ENCODE peak calls at places on chromosomes 6 and 20, in six cellular contexts. V, Z, C, E, L and M are unnamed samples.

GRCh38 chr20:38186788-38187221 is 21.7 kb upstream of the TGM2 start:
- DNase-seq in V (no peak), C (no peak), E (peak), L (no peak), Z (no peak), M (no peak)

GRCh38 chr6:162964703-162965140 is 236.9 kb downstream of the PACRG start:
- DNase-seq in C (no peak), L (peak), E (peak), Z (no peak), V (no peak), M (no peak)

GRCh38 chr6:25692472-25692871 is 40.5 kb downstream of the SCGN start:
- DNase-seq in V (no peak), Z (no peak), L (no peak), C (no peak), E (peak), M (no peak)

GRCh38 chr6:154434662-154435061 is 75.8 kb downstream of the CNKSR3 start:
- DNase-seq in Z (no peak), C (no peak), E (no peak), V (no peak), L (no peak), M (no peak)

GRCh38 chr6:35955970-35956369 is 35.1 kb upstream of the SRPK1 start:
- DNase-seq in V (no peak), E (no peak), C (no peak), L (no peak), Z (no peak), M (no peak)

GRCh38 chr20:63778034-63778752 is 38.6 kb downstream of the SLC2A4RG start:
- DNase-seq in L (no peak), E (peak), V (no peak), C (no peak), Z (no peak), M (no peak)

GRCh38 chr6:91435630-91436029 is 848.8 kb upstream of the MAP3K7 start:
- DNase-seq in C (no peak), V (no peak), Z (no peak), E (no peak), L (no peak), M (no peak)

GRCh38 chr6:54992789-54993188 is 146.2 kb downstream of the FAM83B start:
- DNase-seq in C (peak), E (peak), L (peak), V (no peak), Z (no peak), M (no peak)

DNA sequence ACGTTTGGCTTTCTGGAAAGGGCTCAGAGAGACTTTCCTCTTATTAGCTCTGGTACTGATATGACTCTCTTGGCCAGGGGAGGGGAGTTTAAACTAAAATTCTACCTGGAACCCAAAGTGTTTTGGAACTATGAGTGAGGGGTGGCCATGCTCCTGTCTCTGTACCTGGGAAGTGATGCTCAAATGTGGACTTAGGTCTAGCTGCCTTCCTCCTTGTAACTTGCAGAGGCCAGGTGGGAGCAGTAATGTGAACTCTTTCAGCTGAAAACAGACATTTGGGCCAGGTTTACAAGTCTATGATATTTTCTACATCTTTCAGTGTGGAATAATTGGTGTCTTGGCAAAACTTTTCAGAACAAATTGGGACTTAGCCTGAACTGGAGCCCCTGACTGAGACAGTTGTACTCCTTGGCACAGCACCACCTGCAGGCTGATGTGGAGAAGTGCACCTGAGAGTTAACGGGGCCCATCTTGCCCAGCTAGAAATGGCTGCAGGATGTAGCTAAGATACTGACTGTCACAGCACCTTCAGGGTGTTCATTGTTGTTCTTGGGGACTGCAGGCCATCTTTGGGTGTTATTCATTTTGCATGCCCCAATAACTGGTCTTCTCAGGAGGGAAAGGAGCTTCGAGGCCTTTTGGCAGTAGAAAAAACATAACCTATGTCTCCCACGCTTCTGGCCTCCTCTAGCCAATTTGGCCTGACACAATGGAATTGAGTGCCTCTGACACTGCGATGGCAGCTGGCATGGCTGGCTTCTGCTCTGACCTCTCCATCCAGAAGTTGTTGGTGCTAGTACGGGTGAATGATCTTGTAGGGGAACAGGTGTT is 37.1 kb downstream of the CD109 start:
- DNase-seq in C (peak), V (no peak), Z (peak), L (peak), E (peak), M (peak)
- TF ChIP-seq CTCF in C (peak), V (peak), Z (peak), L (peak), E (peak), M (peak)

DNA sequence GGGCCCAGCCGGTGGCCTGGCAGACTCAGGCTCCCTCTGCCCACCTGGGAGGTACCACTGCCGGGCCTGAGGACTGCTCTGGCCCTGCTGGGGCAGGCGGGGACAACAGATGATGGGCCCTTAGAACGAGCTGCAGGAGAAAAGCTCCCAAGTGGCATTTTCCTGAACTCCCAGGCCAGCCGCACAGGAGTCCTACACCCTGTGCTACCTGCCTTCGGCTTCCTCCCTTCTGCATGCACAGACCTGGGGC is 41.3 kb downstream of the DSTN start:
- DNase-seq in Z (no peak), E (peak), V (no peak), C (no peak), L (no peak), M (no peak)
- TF ChIP-seq CTCF in Z (peak), E (no peak), V (no peak), C (no peak), L (no peak), M (no peak)

GRCh38 chr6:31008165-31008564 is 2.1 kb upstream of the MUC22 start:
- DNase-seq in C (no peak), L (no peak), E (no peak), Z (no peak), V (no peak), M (no peak)
- TF ChIP-seq CTCF in C (no peak), L (peak), E (no peak), Z (no peak), V (no peak), M (no peak)

GRCh38 chr6:322205-322930 is 30.1 kb downstream of the DUSP22 start:
- DNase-seq in E (no peak), C (peak), V (no peak), L (no peak), Z (no peak), M (no peak)
- TF ChIP-seq CTCF in E (no peak), C (peak), V (no peak), L (peak), Z (no peak), M (no peak)

GRCh38 chr6:74087898-74088297 is 391.9 kb downstream of the CD109 start:
- DNase-seq in E (no peak), L (peak), V (no peak), Z (no peak), C (no peak), M (no peak)
- TF ChIP-seq CTCF in E (peak), L (peak), V (no peak), Z (no peak), C (no peak), M (no peak)

GRCh38 chr6:145075425-145075824 is 659.9 kb downstream of the EPM2A start:
- DNase-seq in C (no peak), L (no peak), Z (no peak), E (peak), V (no peak), M (no peak)
- TF ChIP-seq CTCF in C (no peak), L (no peak), Z (no peak), E (no peak), V (no peak), M (no peak)